ENCODE peak calls at places on chromosomes 13 and 19, in eight cellular contexts. U is PC-3, D is choroid plexus epithelial cell, S is fibroblast of villous mesenchyme, M is stomach, K is mesothelial cell of epicardium, E is H1, G is heart left ventricle. N is an unnamed sample.

GRCh38 chr19:29532097-29532496 is 6.3 kb downstream of the VSTM2B start:
- DNase-seq in U (no peak), D (no peak), S (no peak), M (peak), K (no peak), E (no peak), G (no peak), N (no peak)

GRCh38 chr19:52170304-52170703 is 1.1 kb downstream of the ZNF836 start:
- DNase-seq in U (no peak), D (no peak), S (no peak), M (no peak), K (no peak), E (no peak), G (no peak), N (no peak)

GRCh38 chr13:99066219-99066618 is 88.4 kb upstream of the DOCK9 start:
- DNase-seq in U (no peak), D (no peak), S (no peak), M (no peak), K (no peak), E (no peak), G (no peak), N (no peak)

GRCh38 chr19:31330761-31331160 is 18.5 kb downstream of the TSHZ3 start:
- DNase-seq in U (no peak), D (no peak), S (peak), M (peak), K (no peak), E (no peak), G (no peak), N (no peak)

GRCh38 chr19:5718032-5718578 is 1.8 kb downstream of the LONP1 start:
- DNase-seq in U (no peak), D (peak), S (peak), M (no peak), K (no peak), E (no peak), G (no peak), N (no peak)

GRCh38 chr19:5893907-5894703 is 9.5 kb downstream of the NDUFA11 start:
- DNase-seq in U (no peak), D (no peak), S (no peak), M (no peak), K (no peak), E (no peak), G (peak), N (no peak)

GRCh38 chr13:61277877-61278276 is 137.8 kb downstream of the PCDH20 start:
- DNase-seq in U (no peak), D (no peak), S (no peak), M (no peak), K (no peak), E (no peak), G (no peak), N (no peak)

GRCh38 chr19:28960986-28961705 is 251.8 kb downstream of the UQCRFS1 start:
- DNase-seq in U (no peak), D (peak), S (no peak), M (no peak), K (no peak), E (no peak), G (no peak), N (no peak)

GRCh38 chr13:72696590-72696989 is 30.8 kb downstream of the MZT1 start:
- DNase-seq in U (peak), D (peak), S (peak), M (no peak), K (no peak), E (no peak), G (no peak), N (no peak)

GRCh38 chr19:38149597-38149996 is 74.4 kb downstream of the DPF1 start:
- DNase-seq in U (no peak), D (peak), S (no peak), M (no peak), K (no peak), E (no peak), G (no peak), N (no peak)

GRCh38 chr19:18091217-18091608 is 4.5 kb upstream of the IL12RB1 start:
- DNase-seq in U (no peak), D (no peak), S (no peak), M (peak), K (no peak), E (no peak), G (peak), N (peak)

GRCh38 chr19:27746691-27747380 is 1466.1 kb downstream of the UQCRFS1 start:
- DNase-seq in U (peak), D (peak), S (no peak), M (peak), K (no peak), E (peak), G (peak), N (no peak)

GRCh38 chr13:84230568-84230967 is 348.3 kb upstream of the SLITRK1 start:
- DNase-seq in U (no peak), D (no peak), S (no peak), M (no peak), K (no peak), E (no peak), G (no peak), N (no peak)

GRCh38 chr19:54430306-54431254 is 15.3 kb downstream of the TTYH1 start:
- DNase-seq in U (peak), D (peak), S (peak), M (no peak), K (peak), E (no peak), G (peak), N (peak)

GRCh38 chr19:9436358-9436757 is 985 bp upstream of the ZNF266 start:
- DNase-seq in U (no peak), D (no peak), S (no peak), M (no peak), K (no peak), E (no peak), G (no peak), N (no peak)

GRCh38 chr19:9430444-9430843 is 4.9 kb downstream of the ZNF266 start:
- DNase-seq in U (no peak), D (no peak), S (no peak), M (no peak), K (no peak), E (no peak), G (no peak), N (no peak)

GRCh38 chr19:9435279-9436268 is at the start of gene ZNF266:
- DNase-seq in U (peak), D (peak), S (peak), M (peak), K (peak), E (peak), G (peak), N (peak)

GRCh38 chr19:9427941-9428340 is 7.4 kb downstream of the ZNF266 start:
- DNase-seq in U (no peak), D (no peak), S (no peak), M (no peak), K (no peak), E (no peak), G (no peak), N (no peak)

DNA sequence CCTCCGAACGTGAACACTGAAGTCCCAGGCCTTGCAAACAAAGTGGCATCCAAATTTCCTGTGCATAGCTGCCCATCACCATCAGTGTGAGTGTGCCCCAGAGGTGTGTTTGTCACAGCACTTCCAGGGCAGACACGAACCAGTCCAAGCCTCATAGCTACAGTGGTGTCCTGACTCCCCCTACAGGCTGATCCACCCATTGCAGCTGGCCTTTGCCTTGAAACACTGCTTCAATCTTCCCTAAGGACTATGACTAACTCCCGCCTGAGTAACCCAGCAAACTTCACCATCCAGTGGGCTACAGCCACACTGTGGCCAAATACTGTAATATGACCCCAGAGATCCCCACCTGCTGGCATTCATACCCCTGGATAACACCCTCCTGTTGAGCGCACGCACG is 3.9 kb downstream of the ZNF266 start:
- DNase-seq in U (peak), D (peak), S (no peak), M (no peak), K (no peak), E (peak), G (peak), N (no peak)
- TF ChIP-seq CTCF in U (peak), D (peak), S (peak), M (peak), K (peak), E (peak), G (peak), N (peak)

GRCh38 chr19:11986754-11987153 is 21.9 kb downstream of the ZNF763 start:
- DNase-seq in U (no peak), D (no peak), S (no peak), M (no peak), K (no peak), E (no peak), G (no peak), N (no peak)

GRCh38 chr19:11984986-11985385 is 20.1 kb downstream of the ZNF763 start:
- DNase-seq in U (no peak), D (no peak), S (no peak), M (no peak), K (no peak), E (no peak), G (no peak), N (peak)

GRCh38 chr19:11987405-11988231 is 22.8 kb downstream of the ZNF763 start:
- DNase-seq in U (peak), D (peak), S (peak), M (peak), K (peak), E (peak), G (peak), N (peak)

DNA sequence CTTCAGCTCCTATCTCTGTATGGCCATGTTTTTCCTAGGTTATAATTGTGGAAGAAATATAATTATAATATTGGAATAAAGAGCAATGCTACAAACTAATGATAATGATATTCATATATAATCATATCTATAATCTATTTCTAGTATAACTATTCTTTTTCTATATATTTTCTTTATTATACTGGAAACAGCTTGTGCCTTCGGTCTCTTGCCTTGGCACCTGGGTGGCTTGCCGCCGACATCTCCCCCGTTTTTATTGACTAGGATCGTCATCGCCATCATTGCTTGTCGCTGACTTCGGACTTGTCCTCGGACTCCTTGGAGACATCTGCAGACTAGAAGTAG is 24.2 kb downstream of the ZNF763 start:
- DNase-seq in U (no peak), D (no peak), S (no peak), M (no peak), K (no peak), E (no peak), G (no peak), N (no peak)
- TF ChIP-seq CTCF in U (no peak), D (no peak), S (no peak), M (no peak), K (no peak), E (no peak), G (no peak), N (no peak)

GRCh38 chr13:20492641-20493040 is 33.0 kb downstream of the CRYL1 start:
- DNase-seq in U (peak), D (peak), S (peak), M (no peak), K (no peak), E (no peak), G (no peak), N (peak)
- TF ChIP-seq CTCF in U (peak), D (peak), S (peak), M (no peak), K (no peak), E (peak), G (no peak), N (peak)

GRCh38 chr19:17011485-17011884 is 15.1 kb downstream of the CPAMD8 start:
- DNase-seq in U (no peak), D (no peak), S (no peak), M (no peak), K (no peak), E (no peak), G (no peak), N (no peak)
- TF ChIP-seq CTCF in U (no peak), D (no peak), S (no peak), M (no peak), K (no peak), E (no peak), G (no peak), N (no peak)

GRCh38 chr19:7393934-7394508 is 45.3 kb downstream of the ARHGEF18 start:
- DNase-seq in U (no peak), D (no peak), S (no peak), M (no peak), K (no peak), E (no peak), G (no peak), N (no peak)

GRCh38 chr19:7395360-7395781 is 46.6 kb downstream of the ARHGEF18 start:
- DNase-seq in U (peak), D (peak), S (peak), M (no peak), K (no peak), E (no peak), G (no peak), N (peak)

GRCh38 chr19:7395793-7396192 is 47.1 kb downstream of the ARHGEF18 start:
- DNase-seq in U (peak), D (peak), S (peak), M (no peak), K (no peak), E (no peak), G (no peak), N (no peak)

GRCh38 chr19:7393459-7393858 is 44.7 kb downstream of the ARHGEF18 start:
- DNase-seq in U (no peak), D (no peak), S (no peak), M (no peak), K (no peak), E (no peak), G (no peak), N (no peak)

GRCh38 chr19:7394728-7395359 is 46.1 kb downstream of the ARHGEF18 start:
- DNase-seq in U (peak), D (peak), S (peak), M (peak), K (peak), E (peak), G (peak), N (peak)
- TF ChIP-seq CTCF in U (peak), D (no peak), S (no peak), M (no peak), K (no peak), E (no peak), G (no peak), N (no peak)

GRCh38 chr13:81957121-81957520 is 1616.2 kb upstream of the SPRY2 start:
- DNase-seq in U (no peak), D (no peak), S (no peak), M (no peak), K (no peak), E (no peak), G (no peak), N (no peak)
- TF ChIP-seq CTCF in U (peak), D (peak), S (no peak), M (no peak), K (no peak), E (peak), G (no peak), N (peak)